ENCODE peak calls at places on chromosomes 4 and X, in five cellular contexts. P, W, R, T and O are unnamed samples.

GRCh38 chr4:111228874-111229273 is 606.0 kb upstream of the PITX2 start:
- DNase-seq in P (no peak), W (no peak), R (no peak), T (no peak), O (no peak)

GRCh38 chrX:41759817-41760216 is 35.8 kb downstream of the GPR82 start:
- DNase-seq in P (peak; percentile 31), W (peak; percentile 4), R (peak; percentile 14), T (no peak), O (peak; percentile 13)

GRCh38 chr4:98199247-98199646 is 56.0 kb upstream of the STPG2 start:
- DNase-seq in P (no peak), W (no peak), R (no peak), T (no peak), O (no peak)

GRCh38 chrX:84168574-84168973 is 19.4 kb downstream of the RPS6KA6 start:
- DNase-seq in P (no peak), W (no peak), R (no peak), T (no peak), O (no peak)

GRCh38 chr4:54091637-54092404 is 8.1 kb upstream of the GSX2 start:
- DNase-seq in P (peak; percentile 79), W (peak; percentile 35), R (peak; percentile 89), T (peak; percentile 35), O (peak; percentile 58)

GRCh38 chr4:102787096-102787867 is 26.5 kb upstream of the MANBA start:
- DNase-seq in P (no peak), W (no peak), R (no peak), T (no peak), O (no peak)

GRCh38 chr4:85713005-85713404 is 238.1 kb downstream of the ARHGAP24 start:
- DNase-seq in P (no peak), W (no peak), R (no peak), T (no peak), O (no peak)

GRCh38 chr4:188275686-188276085 is 136.4 kb downstream of the TRIML1 start:
- DNase-seq in P (no peak), W (no peak), R (no peak), T (no peak), O (no peak)

GRCh38 chr4:110527156-110527555 is 51.2 kb downstream of the ENPEP start:
- DNase-seq in P (no peak), W (no peak), R (no peak), T (no peak), O (no peak)

GRCh38 chrX:16754019-16754418 is 32.2 kb upstream of the TXLNG start:
- DNase-seq in P (no peak), W (no peak), R (no peak), T (no peak), O (no peak)
- TF ChIP-seq FOXM1 in P (no peak), W (no peak), R (no peak), T (no peak), O (no peak)

DNA sequence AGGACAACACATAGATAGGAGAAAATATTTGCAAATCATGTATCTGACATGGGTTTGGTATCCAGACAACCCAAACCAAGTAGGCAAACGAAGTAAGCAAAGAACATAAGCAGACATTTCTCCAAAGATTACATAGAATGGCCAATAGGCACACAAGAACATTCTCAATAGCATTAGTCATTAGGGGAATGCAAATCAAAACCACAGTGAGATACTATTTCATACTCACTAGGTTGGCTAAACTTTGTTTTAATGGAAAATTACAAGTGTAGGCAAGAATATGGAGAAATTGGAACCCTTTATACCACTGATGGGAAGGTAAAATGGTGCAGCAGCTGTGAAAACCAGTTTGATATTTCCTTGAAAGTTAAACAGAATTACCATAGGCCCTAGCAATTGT is 74.7 kb downstream of the CHRNA9 start:
- DNase-seq in P (no peak), W (no peak), R (no peak), T (no peak), O (no peak)
- TF ChIP-seq FOXM1 in P (no peak), W (no peak), R (no peak), T (no peak), O (no peak)

GRCh38 chrX:1657367-1658082 is 42.7 kb downstream of the ASMT start:
- DNase-seq in P (no peak), W (no peak), R (no peak), T (peak; percentile 62), O (no peak)
- TF ChIP-seq FOXM1 in P (no peak), W (no peak), R (no peak), T (no peak), O (no peak)

DNA sequence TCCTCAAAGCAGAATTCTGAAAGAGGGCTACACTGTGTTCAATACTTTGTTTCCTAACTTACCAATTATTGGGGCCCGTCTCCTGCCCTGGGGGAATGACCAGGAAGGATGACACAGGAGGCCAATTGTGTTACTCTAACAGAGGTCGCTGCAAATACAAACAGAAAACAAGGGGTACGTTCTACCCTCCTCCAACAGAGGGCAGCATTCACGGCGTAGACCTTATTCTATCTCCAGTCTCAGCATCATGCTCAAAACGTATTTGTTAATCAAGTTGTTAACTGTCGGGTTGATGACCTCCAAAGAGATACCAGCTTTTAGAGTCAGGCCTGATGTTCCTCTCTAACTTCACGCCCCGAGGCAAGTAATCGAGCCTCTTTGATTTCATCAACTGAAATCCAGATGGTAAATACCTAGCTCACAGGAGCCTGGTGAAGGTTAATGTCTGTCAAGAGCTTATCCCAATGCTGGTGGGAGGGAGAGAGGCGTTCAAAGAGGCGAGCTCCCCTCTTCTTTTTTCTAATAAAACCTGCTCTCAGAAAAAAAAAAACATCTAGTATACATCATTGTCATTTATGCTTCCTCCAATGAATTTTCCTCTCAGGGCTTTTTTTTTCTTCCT is 181.0 kb upstream of the KCNIP4 start:
- DNase-seq in P (peak; percentile 22), W (peak; percentile 5), R (peak; percentile 25), T (no peak), O (peak; percentile 8)
- TF ChIP-seq FOXM1 in P (no peak), W (no peak), R (no peak), T (no peak), O (no peak)

DNA sequence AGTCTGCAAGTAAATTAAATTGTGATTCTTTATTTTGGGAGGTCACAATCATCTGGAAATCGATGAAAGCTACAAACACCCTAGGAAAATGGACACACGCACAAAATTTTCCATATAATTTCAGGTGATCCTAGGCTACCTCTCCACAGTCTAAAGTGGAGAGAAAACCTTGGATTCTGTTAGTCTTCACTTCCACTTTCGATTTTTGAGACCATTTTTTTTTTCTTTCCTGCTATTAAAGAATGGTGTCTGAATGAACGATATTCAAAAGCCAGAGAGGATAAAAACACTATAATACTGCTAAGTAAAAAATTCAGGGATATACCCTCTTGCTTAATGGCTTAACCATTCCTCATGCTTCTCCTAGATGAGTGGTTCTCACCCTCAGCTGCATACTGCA is 1.7 kb downstream of the FBXL5 start:
- DNase-seq in P (no peak), W (no peak), R (no peak), T (no peak), O (no peak)
- TF ChIP-seq FOXM1 in P (no peak), W (no peak), R (no peak), T (no peak), O (no peak)